ENCODE peak calls at places on chromosomes 11 and 22, in six cellular contexts. G, J, V, X, P and U are unnamed samples.

GRCh38 chr11:119990306-119991021 is 147.4 kb downstream of the TRIM29 start:
- DNase-seq in P (peak; percentile 84), J (peak; percentile 64), G (no peak), V (peak; percentile 4), X (no peak), U (no peak)

GRCh38 chr11:134402910-134403309 is 9.1 kb downstream of the B3GAT1 start:
- DNase-seq in V (no peak), G (no peak), X (no peak), J (no peak), P (no peak), U (no peak)

GRCh38 chr11:70942593-70942992 is 309.8 kb downstream of the SHANK2 start:
- DNase-seq in V (peak; percentile 16), J (no peak), X (no peak), P (no peak), G (no peak), U (no peak)

GRCh38 chr22:19270873-19271272 is 20.6 kb downstream of the CLTCL1 start:
- DNase-seq in G (no peak), V (no peak), P (no peak), J (no peak), X (no peak), U (no peak)

GRCh38 chr22:25448435-25449051 is 115.9 kb upstream of the GRK3 start:
- DNase-seq in V (peak; percentile 36), J (no peak), G (no peak), X (no peak), P (no peak), U (no peak)

GRCh38 chr22:18000441-18001039 is 23.8 kb downstream of the MICAL3 start:
- DNase-seq in G (no peak), J (no peak), V (peak; percentile 33), X (no peak), P (no peak), U (peak; percentile 36)

GRCh38 chr11:504053-504993 is 2.7 kb downstream of the RNH1 start:
- DNase-seq in G (no peak), V (peak; percentile 68), J (no peak), P (peak; percentile 85), X (peak; percentile 50), U (no peak)

GRCh38 chr22:44049369-44050231 is 25.5 kb downstream of the PARVB start:
- DNase-seq in V (no peak), J (no peak), G (no peak), X (no peak), P (no peak), U (no peak)

GRCh38 chr11:124946735-124947141 is 7.3 kb upstream of the CCDC15 start:
- DNase-seq in X (no peak), J (peak; percentile 27), P (no peak), V (peak; percentile 10), G (no peak), U (no peak)

GRCh38 chr11:72338741-72339140 is 94.8 kb upstream of the PHOX2A start:
- DNase-seq in P (no peak), X (no peak), G (no peak), J (no peak), V (no peak), U (no peak)

GRCh38 chr11:64123102-64123434 is 42.8 kb downstream of the MACROD1 start:
- DNase-seq in J (no peak), V (no peak), P (no peak), G (peak; percentile 77), X (peak; percentile 77), U (no peak)

GRCh38 chr11:96925862-96926261 is 536.0 kb downstream of the JRKL start:
- DNase-seq in X (no peak), V (no peak), G (no peak), P (no peak), J (no peak), U (no peak)

GRCh38 chr11:134554861-134555260 is 142.8 kb upstream of the B3GAT1 start:
- DNase-seq in P (no peak), G (no peak), X (peak; percentile 19), J (no peak), V (no peak), U (no peak)

GRCh38 chr22:18947905-18948304 is 11.8 kb upstream of the PRODH start:
- DNase-seq in J (no peak), P (peak; percentile 75), G (no peak), X (peak; percentile 40), V (no peak), U (no peak)

GRCh38 chr22:33666249-33666648 is 254.0 kb downstream of the LARGE1 start:
- DNase-seq in J (no peak), G (no peak), X (no peak), P (no peak), V (no peak), U (no peak)

GRCh38 chr11:11157201-11157600 is 195.8 kb downstream of the CSNK2A3 start:
- DNase-seq in X (no peak), P (no peak), G (no peak), V (peak; percentile 25), J (no peak), U (peak; percentile 47)

GRCh38 chr22:49160261-49161001 is 667.2 kb downstream of the BRD1 start:
- DNase-seq in X (no peak), J (no peak), P (peak; percentile 58), G (no peak), V (no peak), U (no peak)